ENCODE peak calls at places on chromosomes 1 and 21, in four cellular contexts. W is lower lobe of right lung, S is left ventricle myocardium inferior, M is hepatocyte. L is an unnamed sample.

GRCh38 chr1:177975588-177976495 is 6.0 kb upstream of the SEC16B start:
- DNase-seq in M (no peak), W (no peak), S (no peak), L (no peak)

GRCh38 chr1:247656475-247656874 is 23.1 kb downstream of the OR13G1 start:
- DNase-seq in S (no peak), W (no peak), M (no peak), L (no peak)

GRCh38 chr1:47783638-47784293 is 213.4 kb downstream of the TRABD2B start:
- DNase-seq in S (no peak), M (no peak), W (no peak), L (no peak)

GRCh38 chr1:214423045-214423444 is 128.4 kb downstream of the PTPN14 start:
- DNase-seq in S (no peak), W (no peak), M (no peak), L (no peak)

GRCh38 chr1:161096514-161096913 is 1.6 kb upstream of the KLHDC9 start:
- DNase-seq in W (no peak), S (peak; percentile 41), M (no peak), L (no peak)

GRCh38 chr1:57357462-57357861 is 66.4 kb downstream of the DAB1 start:
- DNase-seq in W (no peak), S (no peak), M (no peak), L (no peak)

GRCh38 chr21:23950344-23950743 is 1656.9 kb downstream of the MRPL39 start:
- DNase-seq in W (no peak), M (no peak), S (no peak), L (no peak)

GRCh38 chr1:173062156-173062938 is 11.6 kb upstream of the TNFSF18 start:
- DNase-seq in W (no peak), M (peak; percentile 15), S (no peak), L (peak; percentile 51)

GRCh38 chr1:8390707-8391106 is 72.8 kb downstream of the SLC45A1 start:
- DNase-seq in M (no peak), S (no peak), W (no peak), L (no peak)

GRCh38 chr1:33455537-33456301 is 16.7 kb upstream of the ZSCAN20 start:
- DNase-seq in S (no peak), M (peak; percentile 80), W (no peak), L (peak; percentile 72)

GRCh38 chr21:14603202-14603601 is 57.1 kb upstream of the SAMSN1 start:
- DNase-seq in M (no peak), W (no peak), S (no peak), L (no peak)

GRCh38 chr1:6298940-6299465 is 38.1 kb upstream of the GPR153 start:
- DNase-seq in M (no peak), S (no peak), W (no peak), L (no peak)

GRCh38 chr1:53043271-53043670 is 18.7 kb upstream of the PODN start:
- DNase-seq in S (no peak), W (no peak), M (no peak), L (peak; percentile 87)

GRCh38 chr1:77281491-77282186 is at the start of gene AK5:
- DNase-seq in W (peak; percentile 41), M (peak; percentile 61), S (peak; percentile 26), L (no peak)

GRCh38 chr1:91556556-91556955 is 55.9 kb downstream of the CDC7 start:
- DNase-seq in M (no peak), W (no peak), S (no peak), L (no peak)

GRCh38 chr1:20380616-20381035 is 90.0 kb downstream of the VWA5B1 start:
- DNase-seq in M (peak; percentile 28), W (no peak), S (no peak), L (peak; percentile 85)

GRCh38 chr21:38938343-38938742 is 132.6 kb downstream of the ETS2 start:
- DNase-seq in M (no peak), S (no peak), W (no peak), L (no peak)

GRCh38 chr1:32886012-32886827 is at the start of gene HPCA:
- DNase-seq in S (peak; percentile 46), M (peak; percentile 92), W (peak; percentile 68), L (no peak)

GRCh38 chr1:91201174-91201573 is 179.3 kb upstream of the ZNF644 start:
- DNase-seq in M (peak; percentile 8), S (no peak), W (no peak), L (no peak)

GRCh38 chr1:38605091-38605490 is 254.5 kb downstream of the RRAGC start:
- DNase-seq in W (no peak), S (no peak), M (no peak), L (no peak)

GRCh38 chr1:225757927-225758460 is 19.6 kb upstream of the SRP9 start:
- DNase-seq in S (no peak), M (no peak), W (no peak), L (no peak)

GRCh38 chr1:185157599-185158469 is 867 bp downstream of the SWT1 start:
- DNase-seq in M (peak; percentile 23), W (no peak), S (no peak), L (no peak)

GRCh38 chr1:9628541-9629444 is 22.7 kb upstream of the PIK3CD start:
- DNase-seq in M (no peak), W (no peak), S (no peak), L (no peak)

GRCh38 chr1:224894915-224895314 is 34.6 kb upstream of the DNAH14 start:
- DNase-seq in W (no peak), S (no peak), M (peak; percentile 21), L (peak; percentile 10)

GRCh38 chr1:111959436-111959835 is 30.0 kb downstream of the KCND3 start:
- DNase-seq in M (no peak), S (no peak), W (no peak), L (no peak)

GRCh38 chr1:234887026-234887910 is 241.4 kb downstream of the TOMM20 start:
- DNase-seq in S (peak; percentile 74), M (no peak), W (no peak), L (no peak)

GRCh38 chr1:4324621-4325020 is 329.8 kb upstream of the AJAP1 start:
- DNase-seq in W (no peak), S (no peak), M (no peak), L (no peak)

GRCh38 chr1:174239541-174239940 is 80.2 kb downstream of the RABGAP1L start:
- DNase-seq in M (no peak), W (no peak), S (no peak), L (no peak)

DNA sequence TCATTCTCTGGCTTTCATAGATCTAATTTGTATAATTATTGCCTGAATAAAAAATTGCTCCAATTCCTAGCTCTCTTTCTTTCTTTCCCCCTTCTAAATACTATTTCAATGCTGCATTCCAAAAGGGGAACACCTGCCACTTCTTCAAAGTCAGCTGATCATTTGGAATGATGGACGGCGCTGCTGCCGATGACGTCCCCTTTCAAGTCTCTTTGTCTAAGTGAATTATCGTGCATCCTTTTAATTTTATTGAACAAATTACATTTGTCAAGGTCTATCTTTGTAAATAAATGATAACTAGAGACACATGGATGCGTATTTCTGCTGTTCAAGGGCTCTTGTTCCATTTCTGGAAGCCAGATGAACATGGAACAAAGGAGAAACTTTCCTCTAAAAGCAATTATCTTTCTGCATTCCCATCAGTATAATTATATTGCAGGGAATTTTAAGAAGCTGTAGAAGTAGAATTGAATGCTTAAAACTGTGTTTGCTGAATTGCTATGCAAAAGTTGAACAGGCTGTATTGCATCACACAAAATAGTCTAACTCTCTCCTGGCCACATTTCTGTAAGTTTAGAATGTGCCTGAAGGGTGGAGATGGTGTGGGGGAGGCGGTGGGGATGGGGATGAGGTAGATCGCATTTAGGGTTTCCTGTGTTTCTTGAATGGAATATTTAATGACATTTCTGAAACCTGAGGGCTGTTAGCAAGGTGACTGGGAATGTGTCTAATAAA is 191.9 kb upstream of the LMO4 start:
- DNase-seq in S (no peak), M (no peak), W (no peak), L (no peak)
- H3K4me3 ChIP-seq in S (no peak overlapping the region), M (no peak overlapping the region), W (no peak overlapping the region), L (no peak overlapping the region)

GRCh38 chr1:102872097-102872496 is 236.2 kb downstream of the COL11A1 start:
- DNase-seq in M (no peak), S (no peak), W (no peak), L (no peak)
- TF ChIP-seq CTCF in M (no peak), S (no peak), W (no peak), L (no peak)

GRCh38 chr1:183291802-183292515 is 105.9 kb downstream of the LAMC2 start:
- DNase-seq in W (no peak), M (peak; percentile 45), S (no peak), L (no peak)

GRCh38 chr1:183293243-183293642 is 107.2 kb downstream of the LAMC2 start:
- DNase-seq in S (no peak), W (no peak), M (no peak), L (no peak)

GRCh38 chr1:183289104-183289503 is 103.0 kb downstream of the LAMC2 start:
- DNase-seq in W (no peak), M (no peak), S (peak; percentile 60), L (no peak)

GRCh38 chr1:183290628-183291027 is 104.6 kb downstream of the LAMC2 start:
- DNase-seq in S (no peak), W (no peak), M (no peak), L (no peak)

GRCh38 chr1:183291216-183291762 is 105.2 kb downstream of the LAMC2 start:
- DNase-seq in S (no peak), W (no peak), M (no peak), L (no peak)
- H3K27ac ChIP-seq in S (peak overlapping the region; percentile 56), W (no peak overlapping the region), M (no peak overlapping the region), L (no peak overlapping the region)

GRCh38 chr1:58779837-58780585 is 3.8 kb downstream of the JUN start:
- DNase-seq in M (peak; percentile 81), S (peak; percentile 15), W (no peak), L (no peak)
- H3K4me3 ChIP-seq in M (peak overlapping the region; percentile 91), S (peak overlapping the region; percentile 94), W (peak overlapping the region; percentile 86), L (peak overlapping the region; percentile 93)

GRCh38 chr1:67347688-67348472 is 40.2 kb downstream of the IL12RB2 start:
- DNase-seq in M (peak; percentile 70), S (peak; percentile 20), W (no peak), L (no peak)
- TF ChIP-seq CTCF in M (peak; percentile 79), S (peak; percentile 82), W (peak; percentile 76), L (peak; percentile 90)

DNA sequence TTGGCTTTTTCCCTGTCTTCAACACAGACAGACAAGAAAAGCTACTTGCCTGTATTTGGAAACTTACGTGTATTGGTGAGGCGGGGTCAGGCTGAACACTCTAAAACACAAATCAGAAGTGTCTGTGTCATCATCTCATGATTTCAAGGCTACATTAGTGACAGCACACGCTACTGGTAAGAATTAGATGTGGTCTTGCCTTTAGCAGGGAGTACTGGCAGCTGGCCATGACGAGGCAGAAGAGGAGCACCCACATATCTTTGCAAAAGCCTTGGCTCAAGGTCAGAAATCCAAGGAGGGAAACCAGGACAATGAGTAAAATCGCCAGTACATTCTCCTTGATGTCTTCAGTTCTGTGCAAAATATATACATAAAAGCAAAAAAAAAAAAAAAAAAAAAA is 77.7 kb downstream of the PCNX2 start:
- DNase-seq in M (no peak), W (no peak), S (no peak), L (no peak)
- H3K27ac ChIP-seq in M (no peak overlapping the region), W (no peak overlapping the region), S (no peak overlapping the region), L (no peak overlapping the region)

DNA sequence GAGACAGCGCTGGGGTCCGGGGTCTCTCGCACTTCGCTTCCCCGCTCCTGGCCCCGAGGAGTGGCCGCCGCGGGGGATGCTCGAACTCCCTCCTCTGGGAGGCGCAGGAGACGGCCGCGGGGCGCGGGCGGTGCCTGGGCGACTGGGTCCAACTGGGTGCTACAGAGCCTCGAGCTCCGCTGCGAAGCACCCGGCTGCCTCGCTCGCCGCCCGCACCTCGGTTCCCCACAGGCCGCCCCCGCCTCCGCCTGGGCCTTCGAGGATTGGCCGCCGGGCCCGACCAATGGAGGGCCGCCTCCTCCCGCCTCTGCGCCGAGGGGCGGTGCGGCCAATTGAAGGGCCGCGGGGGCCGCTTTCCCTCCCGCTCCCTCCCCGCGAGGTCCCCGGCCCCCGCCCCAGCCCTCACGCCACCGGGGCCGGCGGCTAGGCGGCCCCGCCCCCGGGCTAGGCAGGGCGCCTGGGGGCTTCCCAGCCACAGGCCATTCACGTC is at the start of gene CNN3:
- DNase-seq in M (peak; percentile 97), S (peak; percentile 93), W (peak; percentile 94), L (peak; percentile 83)
- H3K4me3 ChIP-seq in M (peak within 1 kb of the TSS; percentile 71), S (peak within 1 kb of the TSS; percentile 80), W (peak within 1 kb of the TSS; percentile 69), L (peak within 1 kb of the TSS; percentile 87)